ENCODE peak calls at places on chromosomes 5 and 9, in four cellular contexts. E, H, Z and A are unnamed samples.
A peak's percentile ranks its signal among the peaks of the same experiment; 100 is the strongest.

GRCh38 chr5:74367241-74367733 is 273.2 kb downstream of the ENC1 start:
- DNase-seq in H (no peak), Z (no peak), E (no peak), A (no peak)

GRCh38 chr9:137339045-137339444 is 37.0 kb upstream of the NRARP start:
- DNase-seq in H (peak; percentile 17), E (no peak), Z (no peak), A (no peak)

GRCh38 chr5:78795757-78796156 is 147.2 kb upstream of the LHFPL2 start:
- DNase-seq in E (no peak), Z (no peak), H (no peak), A (no peak)

GRCh38 chr5:95375591-95375990 is 15.6 kb upstream of the FAM81B start:
- DNase-seq in E (no peak), Z (no peak), H (peak; percentile 6), A (no peak)

GRCh38 chr5:173826921-173827350 is 61.2 kb upstream of the CPEB4 start:
- DNase-seq in E (no peak), H (no peak), Z (no peak), A (no peak)

GRCh38 chr5:91175708-91176107 is 207.4 kb downstream of the ARRDC3 start:
- DNase-seq in E (no peak), Z (no peak), H (no peak), A (no peak)

GRCh38 chr9:36142510-36143161 is 6.1 kb downstream of the GLIPR2 start:
- DNase-seq in Z (peak; percentile 28), E (no peak), H (no peak), A (no peak)

GRCh38 chr5:172096184-172096941 is 89.9 kb upstream of the FBXW11 start:
- DNase-seq in H (no peak), Z (no peak), E (no peak), A (no peak)

GRCh38 chr9:111967621-111968020 is 71.0 kb downstream of the UGCG start:
- DNase-seq in Z (no peak), E (no peak), H (no peak), A (no peak)

GRCh38 chr5:153959134-153959957 is 79.4 kb downstream of the FAM114A2 start:
- DNase-seq in E (no peak), Z (no peak), H (peak; percentile 45), A (no peak)

GRCh38 chr9:114300846-114301797 is 21.8 kb upstream of the ORM1 start:
- DNase-seq in E (no peak), Z (no peak), H (no peak), A (no peak)

GRCh38 chr9:36530224-36530623 is 42.5 kb upstream of the MELK start:
- DNase-seq in Z (no peak), H (no peak), E (no peak), A (no peak)

GRCh38 chr5:72478684-72479083 is 28.5 kb downstream of the ZNF366 start:
- DNase-seq in Z (no peak), E (no peak), H (peak; percentile 66), A (no peak)

GRCh38 chr5:59525310-59525709 is 368.2 kb downstream of the PDE4D start:
- DNase-seq in Z (no peak), E (no peak), H (no peak), A (no peak)
- TF ChIP-seq CTCF in Z (no peak), E (no peak), H (no peak), A (no peak)

GRCh38 chr9:2059131-2059929 is 44.2 kb downstream of the SMARCA2 start:
- DNase-seq in Z (no peak), H (no peak), E (no peak), A (no peak)

GRCh38 chr9:2060425-2060824 is 45.3 kb downstream of the SMARCA2 start:
- DNase-seq in Z (no peak), E (no peak), H (peak; percentile 24), A (no peak)

GRCh38 chr9:2050236-2050635 is 35.1 kb downstream of the SMARCA2 start:
- DNase-seq in E (no peak), Z (no peak), H (peak; percentile 20), A (no peak)

GRCh38 chr9:2053883-2054845 is 39.0 kb downstream of the SMARCA2 start:
- DNase-seq in Z (no peak), H (peak; percentile 47), E (no peak), A (peak; percentile 4)

GRCh38 chr9:2055203-2055658 is 40.1 kb downstream of the SMARCA2 start:
- DNase-seq in H (peak; percentile 24), E (no peak), Z (no peak), A (no peak)
- H3K4me1 ChIP-seq in H (no peaks in the 10 kb centered on the region), E (no peaks in the 10 kb centered on the region), Z (peaks cover 9% of the 10 kb centered on the region), A (peaks cover under 1% of the 10 kb centered on the region)

DNA sequence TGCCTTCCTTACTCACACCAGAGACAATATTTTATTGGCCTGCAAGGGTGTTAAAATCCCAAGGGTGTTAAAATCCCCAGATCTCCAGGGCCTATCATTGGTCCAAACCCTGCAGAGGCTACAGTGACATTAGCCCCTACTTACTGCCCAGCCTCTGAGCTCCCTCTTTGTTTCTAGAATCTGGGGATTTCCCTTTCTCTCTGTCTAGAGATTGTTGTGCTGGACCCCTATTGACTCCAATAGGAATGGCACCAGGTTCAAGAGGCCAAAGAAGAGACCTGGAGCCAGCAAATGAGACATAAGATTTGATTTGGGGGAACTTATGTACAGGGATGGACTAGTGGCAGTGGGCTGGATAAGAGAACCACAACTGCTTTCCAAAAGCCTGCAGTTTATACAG is 53.3 kb upstream of the ZBED3 start:
- DNase-seq in Z (no peak), E (no peak), H (no peak), A (no peak)
- TF ChIP-seq CTCF in Z (no peak), E (no peak), H (no peak), A (no peak)

GRCh38 chr9:91557352-91557751 is 133.7 kb upstream of the NFIL3 start:
- DNase-seq in E (no peak), H (peak; percentile 48), Z (no peak), A (no peak)
- H3K4me1 ChIP-seq in E (no peaks in the 10 kb centered on the region), H (peaks cover 5% of the 10 kb centered on the region), Z (no peaks in the 10 kb centered on the region), A (no peaks in the 10 kb centered on the region)

GRCh38 chr9:101393135-101393534 is 5.3 kb downstream of the MRPL50 start:
- DNase-seq in E (no peak), H (no peak), Z (no peak), A (no peak)

GRCh38 chr9:101387871-101388506 is 3.2 kb upstream of the BAAT start:
- DNase-seq in Z (no peak), E (no peak), H (peak; percentile 46), A (no peak)

GRCh38 chr9:101383361-101383760 is 1.4 kb downstream of the BAAT start:
- DNase-seq in Z (no peak), E (no peak), H (no peak), A (no peak)

GRCh38 chr9:101388507-101388993 is 3.7 kb upstream of the BAAT start:
- DNase-seq in Z (no peak), E (no peak), H (no peak), A (no peak)
- TF ChIP-seq CTCF in Z (no peak), E (no peak), H (peak; percentile 17), A (no peak)

DNA sequence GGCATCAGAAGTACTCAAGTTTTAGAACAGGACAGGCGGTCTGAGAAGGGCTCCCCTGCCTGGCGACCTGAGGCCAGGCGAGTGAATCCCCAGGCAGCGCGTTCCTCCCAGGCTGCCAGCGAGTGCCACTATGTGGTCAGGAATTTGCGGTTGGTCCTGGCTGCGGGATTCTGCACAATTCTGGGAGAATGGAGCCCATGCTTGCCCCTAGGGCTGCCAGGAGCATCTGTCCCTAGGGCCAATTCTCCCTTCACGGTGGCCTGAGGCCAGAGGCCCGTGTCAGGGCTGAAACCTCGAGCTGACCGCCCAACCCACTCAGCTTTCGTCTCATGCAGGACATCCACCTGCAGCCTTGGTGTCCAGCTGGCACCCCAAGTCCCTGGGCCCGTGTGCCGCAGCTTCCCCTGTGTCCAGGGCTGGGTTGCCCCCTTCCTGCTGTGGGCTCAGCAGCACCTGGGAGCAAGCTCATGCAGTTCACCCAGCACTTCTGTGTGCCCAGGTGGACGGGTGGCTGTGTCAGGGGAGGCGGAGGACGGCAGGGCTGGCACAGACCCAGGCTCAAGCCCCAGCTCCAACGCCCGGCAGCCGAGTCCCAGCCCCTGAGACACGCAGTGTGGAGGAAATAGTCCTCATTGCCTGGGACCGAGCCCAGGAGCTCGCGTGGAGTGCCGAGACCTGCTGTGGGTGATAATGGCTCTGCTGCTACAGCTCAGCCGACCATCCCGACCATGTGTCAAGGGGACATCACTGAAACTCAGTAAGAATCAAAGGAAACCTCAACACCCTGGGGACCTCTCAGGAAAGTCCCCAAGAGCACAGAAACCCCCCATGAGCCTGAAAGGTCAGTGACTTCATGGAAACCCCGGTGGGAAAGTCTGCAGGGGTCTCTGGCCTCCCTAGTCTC is 39.1 kb downstream of the LPCAT1 start:
- DNase-seq in H (no peak), Z (no peak), E (no peak), A (no peak)
- H3K4me1 ChIP-seq in H (peaks cover 6% of the 10 kb centered on the region), Z (no peaks in the 10 kb centered on the region), E (no peaks in the 10 kb centered on the region), A (no peaks in the 10 kb centered on the region)

GRCh38 chr9:116716441-116716840 is 29.3 kb downstream of the TRIM32 start:
- DNase-seq in Z (no peak), H (no peak), E (no peak), A (no peak)

GRCh38 chr9:116713266-116713665 is 26.2 kb downstream of the TRIM32 start:
- DNase-seq in Z (no peak), E (no peak), H (no peak), A (no peak)

GRCh38 chr9:116715751-116716150 is 28.6 kb downstream of the TRIM32 start:
- DNase-seq in E (no peak), Z (no peak), H (no peak), A (no peak)

GRCh38 chr9:116718111-116718510 is 31.0 kb downstream of the TRIM32 start:
- DNase-seq in E (no peak), Z (no peak), H (no peak), A (no peak)

DNA sequence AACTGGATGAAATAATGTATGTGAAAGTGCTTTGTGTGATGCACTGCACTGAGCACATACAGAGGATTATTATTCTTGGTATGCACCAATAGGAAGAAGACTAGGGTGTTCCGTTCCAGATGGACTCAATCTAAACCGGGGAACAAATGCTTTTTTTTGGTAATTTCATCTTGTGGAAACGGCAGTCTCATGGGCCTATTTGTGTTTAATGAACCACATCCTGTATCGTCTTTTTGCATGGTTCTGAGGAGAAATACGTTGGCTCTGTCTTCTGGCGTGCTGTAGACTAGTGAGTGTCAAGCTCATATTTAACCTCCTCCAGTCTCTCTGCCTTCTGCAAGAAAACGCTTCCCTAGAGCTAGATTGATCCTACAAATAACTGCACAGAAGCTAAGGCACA is 30.0 kb downstream of the TRIM32 start:
- DNase-seq in H (no peak), Z (no peak), E (no peak), A (no peak)
- TF ChIP-seq CTCF in H (no peak), Z (no peak), E (no peak), A (no peak)